ENCODE peak calls at places on chromosomes 1 and 21, in nine cellular contexts. D is GM03348; Q is left colon; S is NCI-H510A treated with DMSO at 0.1 percent for 48 hours; E is amniotic epithelial cell; O is activated CD4-positive, alpha-beta T cell treated with anti-CD3 and anti-CD28 coated beads, Interleukin-2, amount 50 U/mL, for 1 hour; F is ELR; B is cardiac fibroblast; X is T-helper 9 cell. H is an unnamed sample.

GRCh38 chr21:40696246-40696645 is 150.7 kb downstream of the DSCAM start:
- DNase-seq in D (no peak), B (no peak), F (no peak), S (peak; percentile 15), Q (no peak), X (no peak), O (no peak), E (no peak), H (no peak)

GRCh38 chr1:234602334-234603220 is 7.4 kb downstream of the IRF2BP2 start:
- DNase-seq in B (peak; percentile 93), O (no peak), Q (peak; percentile 66), S (peak; percentile 76), F (peak; percentile 98), D (peak; percentile 71), X (no peak), E (peak; percentile 95), H (peak; percentile 94)

GRCh38 chr21:45854702-45855247 is 126.8 kb upstream of the COL6A1 start:
- DNase-seq in D (no peak), E (no peak), F (no peak), Q (no peak), B (no peak), O (no peak), X (no peak), S (no peak), H (peak; percentile 69)

GRCh38 chr21:34796518-34797201 is 127.9 kb downstream of the CLIC6 start:
- DNase-seq in O (no peak), D (no peak), S (peak; percentile 90), Q (no peak), F (no peak), E (peak; percentile 36), X (no peak), B (no peak), H (no peak)

GRCh38 chr1:244419004-244419403 is 32.7 kb downstream of the ADSS2 start:
- DNase-seq in O (no peak), S (no peak), E (peak; percentile 48), Q (no peak), D (no peak), X (no peak), F (no peak), B (no peak), H (no peak)

GRCh38 chr21:37811711-37812110 is 104.5 kb downstream of the KCNJ6 start:
- DNase-seq in O (no peak), Q (no peak), S (no peak), D (peak; percentile 40), X (no peak), F (no peak), B (peak; percentile 4), E (peak; percentile 63), H (no peak)

GRCh38 chr21:41066086-41066938 is 101.6 kb upstream of the BACE2 start:
- DNase-seq in D (no peak), E (no peak), Q (no peak), X (no peak), S (no peak), F (no peak), B (no peak), O (no peak), H (peak; percentile 13)

GRCh38 chr1:110610741-110611286 is 4.7 kb upstream of the KCNA2 start:
- DNase-seq in E (no peak), Q (no peak), O (no peak), B (no peak), F (no peak), S (no peak), X (no peak), D (no peak), H (no peak)

GRCh38 chr21:34812510-34813265 is 143.9 kb downstream of the CLIC6 start:
- DNase-seq in E (peak; percentile 92), F (peak; percentile 91), S (peak; percentile 48), X (no peak), Q (no peak), O (no peak), D (peak; percentile 59), B (peak; percentile 58), H (peak; percentile 96)

GRCh38 chr1:192592981-192593683 is 17.6 kb downstream of the RGS1 start:
- DNase-seq in B (no peak), Q (no peak), E (peak; percentile 42), S (no peak), O (no peak), F (peak; percentile 9), X (no peak), D (peak; percentile 16), H (peak; percentile 14)

GRCh38 chr1:33560680-33561079 is 88.2 kb downstream of the ZSCAN20 start:
- DNase-seq in B (no peak), S (no peak), E (peak; percentile 1), X (no peak), O (no peak), Q (no peak), F (peak; percentile 28), D (no peak), H (peak; percentile 1)

GRCh38 chr1:27864264-27864895 is 8.0 kb upstream of the THEMIS2 start:
- DNase-seq in D (no peak), S (no peak), Q (no peak), X (no peak), F (no peak), E (no peak), O (peak; percentile 16), B (no peak), H (no peak)

GRCh38 chr21:39083377-39084008 is 99.8 kb downstream of the PSMG1 start:
- DNase-seq in B (peak; percentile 67), Q (peak; percentile 75), X (no peak), E (peak; percentile 31), O (no peak), D (no peak), S (no peak), F (no peak), H (peak; percentile 30)

GRCh38 chr1:54885863-54886723 is 902 bp downstream of the DHCR24 start:
- DNase-seq in X (no peak), B (peak; percentile 49), D (peak; percentile 49), E (peak; percentile 47), F (peak; percentile 45), S (peak; percentile 76), O (no peak), Q (peak; percentile 78), H (no peak)

GRCh38 chr1:53284224-53285020 is 43.4 kb downstream of the LRP8 start:
- DNase-seq in Q (no peak), B (no peak), E (no peak), D (no peak), F (no peak), O (no peak), X (no peak), S (no peak), H (no peak)

GRCh38 chr1:228555074-228555989 is 68.2 kb downstream of the RNF187 start:
- DNase-seq in E (peak; percentile 1), B (peak; percentile 39), Q (peak; percentile 12), X (no peak), O (peak; percentile 42), S (no peak), D (no peak), F (peak; percentile 22), H (peak; percentile 15)

GRCh38 chr1:28104866-28105467 is 16.6 kb upstream of the EYA3 start:
- DNase-seq in S (peak; percentile 97), F (peak; percentile 88), Q (peak; percentile 80), B (peak; percentile 48), D (peak; percentile 79), X (no peak), E (peak; percentile 69), O (no peak), H (peak; percentile 75)

GRCh38 chr1:38489844-38490270 is 369.7 kb downstream of the RRAGC start:
- DNase-seq in S (peak; percentile 38), B (peak; percentile 1), Q (no peak), D (peak; percentile 16), O (peak; percentile 33), E (no peak), F (peak; percentile 37), X (peak; percentile 12), H (peak; percentile 13)

GRCh38 chr1:234936631-234937389 is 191.8 kb downstream of the TOMM20 start:
- DNase-seq in S (no peak), Q (no peak), X (no peak), O (no peak), E (peak; percentile 47), B (peak; percentile 39), D (no peak), F (no peak), H (no peak)

GRCh38 chr21:44360174-44360573 is 6.8 kb downstream of the TRPM2 start:
- DNase-seq in F (no peak), X (no peak), E (no peak), Q (no peak), B (no peak), D (no peak), S (no peak), O (no peak), H (peak; percentile 12)

GRCh38 chr1:179809506-179810366 is 66.6 kb downstream of the FAM163A start:
- DNase-seq in E (peak; percentile 70), F (peak; percentile 80), Q (no peak), S (peak; percentile 65), O (peak; percentile 70), B (peak; percentile 86), D (peak; percentile 82), X (peak; percentile 56), H (peak; percentile 89)